ENCODE peak calls at places on chromosomes 7 and 10, in six cellular contexts. H, Y, V, L, X and Q are unnamed samples.

GRCh38 chr7:37311282-37311868 is 137.3 kb downstream of the ELMO1 start:
- DNase-seq in V (no peak), L (no peak), X (peak), H (no peak), Y (no peak), Q (no peak)

GRCh38 chr7:156607332-156608175 is 33.0 kb upstream of the RNF32 start:
- DNase-seq in L (no peak), Y (no peak), H (no peak), V (no peak), X (no peak), Q (no peak)

GRCh38 chr7:380724-381210 is 90.8 kb downstream of the FOXL3 start:
- DNase-seq in H (peak), V (peak), Y (no peak), X (no peak), L (peak), Q (no peak)

GRCh38 chr10:31083765-31084184 is 52.1 kb upstream of the ZNF438 start:
- DNase-seq in V (peak), L (peak), Y (no peak), X (peak), H (peak), Q (peak)

GRCh38 chr10:104472505-104472904 is 118.9 kb downstream of the CFAP58 start:
- DNase-seq in H (no peak), Y (no peak), X (no peak), L (no peak), V (no peak), Q (no peak)

GRCh38 chr7:43592321-43592720 is 9.4 kb downstream of the STK17A start:
- DNase-seq in Y (no peak), H (no peak), X (no peak), L (no peak), V (no peak), Q (no peak)

GRCh38 chr7:75596727-75597614 is 104.9 kb downstream of the SPDYE5 start:
- DNase-seq in V (no peak), X (no peak), H (peak), L (no peak), Y (no peak), Q (no peak)

GRCh38 chr10:113496124-113496523 is 56.7 kb upstream of the HABP2 start:
- DNase-seq in V (no peak), L (no peak), X (no peak), H (no peak), Y (no peak), Q (no peak)

GRCh38 chr10:62912086-62912485 is 95.9 kb upstream of the EGR2 start:
- DNase-seq in X (no peak), V (no peak), L (no peak), Y (no peak), H (no peak), Q (no peak)

GRCh38 chr10:120825878-120826383 is 25.2 kb upstream of the WDR11 start:
- DNase-seq in Y (no peak), H (no peak), X (no peak), V (no peak), L (no peak), Q (no peak)

GRCh38 chr10:63055705-63056104 is 77.4 kb upstream of the NRBF2 start:
- DNase-seq in X (no peak), V (no peak), L (no peak), H (no peak), Y (no peak), Q (no peak)

GRCh38 chr7:125516194-125516593 is 586.6 kb upstream of the POT1 start:
- DNase-seq in V (no peak), Y (no peak), X (peak), L (no peak), H (no peak), Q (no peak)

GRCh38 chr7:83793558-83793957 is 144.6 kb upstream of the SEMA3E start:
- DNase-seq in H (no peak), L (no peak), V (no peak), Y (no peak), X (no peak), Q (no peak)

GRCh38 chr7:43604251-43604650 is 21.3 kb downstream of the STK17A start:
- DNase-seq in V (no peak), Y (no peak), X (no peak), L (no peak), H (no peak), Q (no peak)

GRCh38 chr10:103470755-103471653 is 8.0 kb downstream of the CALHM3 start:
- DNase-seq in V (peak), H (no peak), Y (no peak), X (no peak), L (peak), Q (no peak)

GRCh38 chr7:12570148-12570528 is 382 bp upstream of the SCIN start:
- DNase-seq in V (no peak), X (peak), L (peak), H (no peak), Y (no peak), Q (peak)

GRCh38 chr10:61894150-61894549 is 7.3 kb upstream of the ARID5B start:
- DNase-seq in X (no peak), L (no peak), Y (no peak), V (no peak), H (no peak), Q (no peak)

GRCh38 chr10:126683466-126683865 is 13.0 kb upstream of the C10orf90 start:
- DNase-seq in Y (no peak), L (no peak), X (no peak), V (no peak), H (no peak), Q (no peak)

GRCh38 chr10:96912405-96912804 is 80.3 kb downstream of the LCOR start:
- DNase-seq in H (no peak), L (no peak), V (no peak), X (no peak), Y (no peak), Q (no peak)

GRCh38 chr10:124686707-124687376 is 57.3 kb downstream of the FAM53B start:
- DNase-seq in H (peak), Y (no peak), V (no peak), L (no peak), X (no peak), Q (no peak)

GRCh38 chr7:113230691-113231090 is 112.3 kb upstream of the SMIM30 start:
- DNase-seq in L (no peak), Y (no peak), V (no peak), X (no peak), H (no peak), Q (no peak)

GRCh38 chr7:154973381-154973780 is 29.5 kb downstream of the PAXIP1 start:
- DNase-seq in V (no peak), H (no peak), L (no peak), X (no peak), Y (no peak), Q (no peak)

DNA sequence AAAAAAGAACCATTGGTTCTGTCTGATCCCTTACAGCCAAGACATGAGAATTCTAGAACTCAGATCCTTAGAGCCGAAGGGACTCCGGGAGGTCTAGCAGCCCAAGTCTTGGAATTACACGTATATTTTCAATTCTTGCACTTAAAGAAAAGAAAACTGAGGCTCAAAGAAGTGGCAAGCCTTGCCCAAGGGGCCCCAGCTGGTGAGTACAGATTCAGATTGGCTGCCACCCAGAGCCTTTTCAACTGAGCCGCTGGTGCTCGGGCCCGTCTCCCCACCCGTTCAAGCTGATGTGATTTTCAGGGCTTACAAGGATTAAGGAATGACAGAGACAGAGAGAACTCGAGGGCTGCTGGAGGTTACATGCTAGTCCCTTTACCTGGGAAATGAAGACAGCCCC is 117.9 kb downstream of the ABLIM1 start:
- DNase-seq in Y (no peak), X (no peak), H (no peak), V (no peak), L (no peak), Q (no peak)
- H3K27ac ChIP-seq in Y (no peak), X (no peak), H (no peak), V (no peak), L (no peak), Q (no peak)

GRCh38 chr10:86269332-86269731 is 97.3 kb downstream of the GRID1 start:
- DNase-seq in H (peak), V (peak), Y (no peak), X (no peak), L (no peak), Q (no peak)
- H3K27ac ChIP-seq in H (no peak), V (no peak), Y (no peak), X (no peak), L (no peak), Q (no peak)

GRCh38 chr10:21507066-21507669 is 18.3 kb downstream of the SKIDA1 start:
- DNase-seq in Y (no peak), X (no peak), V (no peak), L (no peak), H (no peak), Q (no peak)

GRCh38 chr10:21511931-21512330 is 13.6 kb downstream of the SKIDA1 start:
- DNase-seq in X (no peak), L (no peak), H (no peak), Y (no peak), V (no peak), Q (no peak)

GRCh38 chr10:21510218-21511070 is 15.0 kb downstream of the SKIDA1 start:
- DNase-seq in V (no peak), X (no peak), H (no peak), Y (peak), L (no peak), Q (peak)

GRCh38 chr10:21508987-21509334 is 16.5 kb downstream of the SKIDA1 start:
- DNase-seq in V (no peak), L (no peak), Y (no peak), H (no peak), X (no peak), Q (peak)

GRCh38 chr10:21509391-21510217 is 15.9 kb downstream of the SKIDA1 start:
- DNase-seq in L (no peak), Y (no peak), H (no peak), V (no peak), X (no peak), Q (peak)
- H3K27ac ChIP-seq in L (no peak), Y (peak), H (no peak), V (no peak), X (peak), Q (peak)

GRCh38 chr10:22333667-22334282 is 11.5 kb upstream of the SPAG6 start:
- DNase-seq in H (no peak), V (no peak), X (no peak), L (no peak), Y (no peak), Q (no peak)
- H3K27ac ChIP-seq in H (no peak), V (no peak), X (no peak), L (no peak), Y (no peak), Q (no peak)

DNA sequence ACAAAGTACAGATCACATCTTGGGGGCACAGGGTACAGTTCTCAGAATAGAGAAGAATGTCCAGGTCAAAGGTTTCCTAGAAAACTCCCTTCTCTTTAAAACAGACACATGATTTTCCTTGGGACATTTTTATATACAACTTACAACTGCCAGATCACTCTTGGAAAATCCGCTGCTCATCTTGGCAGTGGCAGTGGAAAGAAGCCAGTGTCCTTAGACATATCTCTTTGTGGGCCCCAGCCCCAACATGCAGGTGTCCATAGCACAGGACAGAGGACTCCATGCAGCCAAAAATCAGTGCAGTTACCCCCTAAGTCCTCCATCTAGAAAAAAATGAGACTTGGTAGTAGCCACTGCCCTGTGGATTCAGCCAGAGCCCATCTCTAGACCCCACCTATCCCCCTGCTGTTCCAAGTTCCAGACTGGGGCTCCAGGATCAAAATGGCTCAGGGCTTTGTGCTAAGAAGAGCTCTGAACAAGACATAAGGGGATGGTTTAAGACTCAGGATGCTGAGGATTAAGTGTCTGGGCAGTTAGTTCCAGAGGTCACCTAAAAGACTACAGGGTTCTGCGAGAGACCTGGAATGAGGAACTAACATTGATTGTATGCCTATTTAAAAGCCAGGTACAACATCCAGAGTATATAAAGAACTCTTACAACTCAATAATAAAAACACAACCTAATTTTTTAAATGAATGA is 34.4 kb downstream of the HIPK2 start:
- DNase-seq in H (no peak), V (no peak), L (no peak), X (no peak), Y (no peak), Q (no peak)
- H3K27ac ChIP-seq in H (no peak), V (no peak), L (no peak), X (no peak), Y (no peak), Q (no peak)

DNA sequence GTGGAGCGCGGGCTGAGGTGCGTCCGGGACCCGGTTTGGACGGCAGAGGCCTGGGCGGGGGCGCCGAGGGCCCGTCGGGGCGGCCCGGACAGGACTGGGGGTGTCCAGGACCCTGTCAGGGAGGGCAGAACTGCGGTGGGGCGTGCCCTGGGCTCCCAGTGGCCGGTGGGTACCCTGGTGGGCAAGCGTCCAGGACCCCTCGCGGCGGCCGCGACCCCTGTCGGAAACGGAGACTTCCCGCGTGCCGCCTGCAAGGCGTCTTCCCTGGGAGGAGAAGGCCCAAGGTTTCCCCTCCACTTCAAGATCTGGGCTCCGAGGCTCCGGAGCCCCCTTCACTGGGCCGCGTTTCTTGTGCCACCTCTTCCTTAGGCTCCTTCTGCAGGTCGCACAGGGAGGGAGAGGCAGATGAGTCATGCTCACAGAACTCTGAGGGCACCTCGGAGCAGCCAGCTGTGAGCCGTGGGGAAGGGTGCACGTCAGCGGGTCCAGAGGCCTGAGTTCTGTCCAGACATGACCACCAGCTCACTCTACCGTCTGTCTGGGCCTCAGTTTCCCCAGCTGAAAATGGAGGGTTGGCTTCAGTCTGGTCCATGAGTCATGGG is 536 bp downstream of the ALOX5 start:
- DNase-seq in V (no peak), L (no peak), Y (no peak), H (no peak), X (peak), Q (peak)
- H3K27ac ChIP-seq in V (no peak), L (peak), Y (no peak), H (peak), X (no peak), Q (no peak)

GRCh38 chr7:30434140-30434799 is 44.3 kb downstream of the NOD1 start:
- DNase-seq in V (no peak), L (no peak), Y (no peak), H (peak), X (no peak), Q (peak)
- H3K27ac ChIP-seq in V (no peak), L (no peak), Y (no peak), H (no peak), X (no peak), Q (no peak)

GRCh38 chr7:28697898-28698563 is 260.1 kb downstream of the TRIL start:
- DNase-seq in L (no peak), Y (no peak), X (no peak), H (no peak), V (no peak), Q (no peak)

GRCh38 chr7:28700084-28700483 is 258.0 kb downstream of the TRIL start:
- DNase-seq in L (no peak), H (no peak), Y (no peak), V (no peak), X (no peak), Q (no peak)

GRCh38 chr7:28700790-28701203 is 257.3 kb downstream of the TRIL start:
- DNase-seq in H (no peak), L (no peak), Y (no peak), V (no peak), X (no peak), Q (no peak)

GRCh38 chr7:28698744-28699291 is 259.3 kb downstream of the TRIL start:
- DNase-seq in X (no peak), H (no peak), Y (no peak), V (no peak), L (no peak), Q (no peak)

GRCh38 chr7:28695300-28696261 is 262.5 kb downstream of the TRIL start:
- DNase-seq in V (no peak), X (no peak), L (no peak), Y (peak), H (no peak), Q (no peak)
- H3K27ac ChIP-seq in V (no peak), X (no peak), L (no peak), Y (peak), H (no peak), Q (no peak)

DNA sequence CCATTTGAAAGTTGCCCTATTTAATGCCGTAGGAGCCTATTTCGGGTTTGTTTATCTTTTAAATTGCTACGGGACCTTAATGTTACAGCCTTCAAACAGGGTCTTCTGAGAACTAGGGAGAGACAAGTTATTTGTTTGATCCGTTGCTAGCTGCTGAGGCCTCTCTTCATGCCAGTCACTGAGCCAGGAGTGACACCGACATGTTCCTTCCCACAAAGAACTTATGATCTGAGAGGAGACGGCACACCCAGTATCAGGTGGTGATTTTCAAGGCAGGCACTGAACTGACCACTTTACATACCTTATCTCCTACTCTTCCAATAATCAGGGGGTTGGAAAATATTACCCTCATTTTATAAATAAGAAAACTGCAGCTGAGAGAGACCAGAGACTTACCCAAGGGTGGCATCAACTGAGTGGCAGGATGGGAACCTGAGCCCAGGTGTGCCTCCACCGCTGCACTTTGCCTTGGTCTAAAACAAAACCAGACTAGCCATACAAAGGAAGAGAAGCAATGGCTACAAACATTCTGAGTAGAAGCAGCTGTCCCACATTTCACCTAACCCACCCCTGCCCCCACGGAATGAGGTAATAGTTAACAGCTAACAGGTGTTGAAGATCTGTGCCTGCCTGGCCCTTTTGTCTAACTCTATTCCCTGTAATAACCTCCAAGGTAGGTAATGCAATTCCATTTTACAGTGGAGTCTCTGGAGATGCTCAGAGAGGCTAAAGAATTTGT is 40.4 kb downstream of the PPP1R3C start:
- DNase-seq in Y (no peak), H (no peak), V (no peak), X (no peak), L (no peak), Q (no peak)
- H3K27ac ChIP-seq in Y (no peak), H (peak), V (no peak), X (peak), L (peak), Q (no peak)

DNA sequence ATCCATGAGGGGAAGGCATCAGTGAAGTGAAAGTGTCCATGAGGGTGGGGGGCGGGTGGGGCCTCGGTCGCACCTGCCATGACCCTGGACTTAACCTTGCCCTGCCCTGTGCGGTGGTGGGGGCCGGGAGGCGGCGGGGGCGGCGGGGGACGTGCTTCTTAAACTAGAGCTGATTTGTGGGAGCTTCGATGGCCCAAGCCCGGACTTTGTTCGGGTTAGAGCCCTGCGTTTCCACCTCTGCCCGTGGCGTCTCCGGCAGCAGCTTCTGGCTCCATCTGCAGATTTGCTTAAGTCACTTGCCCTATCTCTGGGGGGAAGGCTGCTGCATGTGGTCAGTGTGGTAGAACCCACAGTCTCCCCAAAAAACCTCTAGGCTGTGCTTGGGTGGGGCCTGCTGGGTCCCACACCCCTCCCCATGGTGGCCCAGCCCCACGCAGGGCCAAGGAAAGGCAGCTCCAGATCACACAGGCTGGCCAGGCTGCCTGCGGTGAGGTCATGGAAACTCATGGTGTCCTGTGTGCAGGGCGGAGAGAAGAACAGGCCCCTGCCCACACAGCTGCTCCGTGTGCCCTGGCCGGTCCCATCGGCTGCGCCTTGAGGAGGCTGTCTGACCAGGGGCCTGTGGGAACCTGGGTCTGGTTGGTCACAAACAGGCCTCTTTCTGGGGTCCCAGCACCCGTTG is 93.2 kb downstream of the INPP5A start:
- DNase-seq in H (peak), Y (no peak), L (peak), V (no peak), X (no peak), Q (no peak)
- H3K27ac ChIP-seq in H (peak), Y (no peak), L (peak), V (no peak), X (peak), Q (no peak)